ENCODE peak calls at places on chromosomes 11 and 22, in four cellular contexts. E is germinal center, P is EH, U is T-helper 9 cell. L is an unnamed sample.

GRCh38 chr11:59918494-59918893 is 19.7 kb upstream of the OOSP1 start:
- DNase-seq in E (no peak), U (no peak), P (peak; percentile 36), L (no peak)

GRCh38 chr22:27755521-27756211 is 45.9 kb downstream of the MN1 start:
- DNase-seq in E (no peak), U (no peak), P (no peak), L (no peak)

GRCh38 chr11:1820463-1821325 is 14.1 kb upstream of the SYT8 start:
- DNase-seq in E (no peak), U (no peak), P (peak; percentile 64), L (no peak)

GRCh38 chr11:114254571-114255146 is 41.5 kb upstream of the NNMT start:
- DNase-seq in E (no peak), P (no peak), U (no peak), L (no peak)

GRCh38 chr11:57523419-57523818 is 7.1 kb downstream of the TIMM10 start:
- DNase-seq in P (no peak), E (no peak), U (no peak), L (no peak)

GRCh38 chr22:34975721-34976120 is 90.2 kb upstream of the ISX start:
- DNase-seq in U (no peak), E (no peak), P (peak; percentile 9), L (no peak)

GRCh38 chr11:32466279-32466915 is 31.1 kb upstream of the WT1 start:
- DNase-seq in P (no peak), E (no peak), U (no peak), L (no peak)

GRCh38 chr11:6646040-6646439 is 9.6 kb downstream of the DCHS1 start:
- DNase-seq in U (no peak), P (peak; percentile 84), E (no peak), L (no peak)

GRCh38 chr11:61281581-61282250 is 13.4 kb downstream of the VWCE start:
- DNase-seq in P (peak; percentile 45), E (peak; percentile 63), U (no peak), L (no peak)

GRCh38 chr11:60871378-60872061 is 4.2 kb downstream of the ZP1 start:
- DNase-seq in P (peak; percentile 74), E (no peak), U (no peak), L (no peak)

GRCh38 chr11:78050964-78051831 is 12.5 kb upstream of the THRSP start:
- DNase-seq in E (no peak), P (peak; percentile 85), U (no peak), L (no peak)

GRCh38 chr11:122910775-122911174 is 28.2 kb downstream of the JHY start:
- DNase-seq in U (no peak), E (no peak), P (peak; percentile 30), L (no peak)

GRCh38 chr22:41834005-41834975 is 1.4 kb downstream of the SREBF2 start:
- DNase-seq in P (no peak), E (no peak), U (no peak), L (no peak)

GRCh38 chr11:102615077-102615893 is 9.8 kb downstream of the MMP20 start:
- DNase-seq in E (no peak), P (peak; percentile 65), U (no peak), L (no peak)

GRCh38 chr11:33063326-33063775 is 24.0 kb downstream of the TCP11L1 start:
- DNase-seq in U (no peak), E (no peak), P (peak; percentile 59), L (no peak)

GRCh38 chr11:45097721-45098493 is 48.5 kb upstream of the PRDM11 start:
- DNase-seq in U (peak; percentile 22), P (peak; percentile 70), E (peak; percentile 39), L (no peak)

GRCh38 chr11:117717485-117718314 is 79.3 kb downstream of the DSCAML1 start:
- DNase-seq in E (no peak), U (no peak), P (no peak), L (no peak)

GRCh38 chr11:127492025-127492424 is 491.5 kb upstream of the KIRREL3 start:
- DNase-seq in E (no peak), P (no peak), U (no peak), L (no peak)

GRCh38 chr22:37419370-37419915 is 7.8 kb downstream of the ELFN2 start:
- DNase-seq in E (no peak), P (no peak), U (no peak), L (no peak)